ENCODE peak calls at places on chromosomes 13 and 19, in eight cellular contexts. T is AG08396; F is GDM1; J is substantia nigra; A is kidney glomerular epithelial cell; S is HFF-Myc; W is activated naive CD4-positive, alpha-beta T cell treated with Interleukin-2 at 50 U/mL for 16 hours; M is stimulated activated CD4-positive, alpha-beta T cell treated with anti-CD3 and anti-CD28 coated beads, Interleukin-1b, Interleukin-23, amount 100 ng/mL, for 1 hour. O is an unnamed sample.

GRCh38 chr19:52689804-52690394 is 44.9 kb downstream of the ZNF611 start:
- DNase-seq in M (no peak), S (no peak), T (no peak), W (peak), A (no peak), F (no peak), J (peak), O (peak)

GRCh38 chr19:15315101-15315500 is 17.2 kb downstream of the BRD4 start:
- DNase-seq in F (no peak), W (no peak), J (no peak), M (no peak), T (no peak), S (no peak), A (no peak), O (no peak)

GRCh38 chr13:46113596-46113995 is 8.8 kb upstream of the CPB2 start:
- DNase-seq in W (no peak), T (no peak), A (no peak), M (no peak), J (no peak), S (no peak), F (no peak), O (no peak)

GRCh38 chr19:40219721-40220276 is 1.6 kb upstream of the TTC9B start:
- DNase-seq in J (no peak), S (no peak), M (no peak), T (peak), W (no peak), A (peak), F (no peak), O (no peak)

GRCh38 chr19:16969127-16969526 is 57.5 kb downstream of the CPAMD8 start:
- DNase-seq in F (no peak), T (no peak), J (no peak), W (no peak), M (no peak), S (no peak), A (no peak), O (no peak)

GRCh38 chr13:46751811-46752635 is 44.9 kb downstream of the ESD start:
- DNase-seq in A (no peak), S (no peak), M (no peak), W (peak), F (peak), J (no peak), T (no peak), O (no peak)

GRCh38 chr13:76833465-76833864 is 52.7 kb downstream of the KCTD12 start:
- DNase-seq in A (no peak), T (no peak), S (no peak), F (no peak), J (no peak), M (no peak), W (no peak), O (no peak)

GRCh38 chr13:74191036-74191809 is 57.0 kb upstream of the KLF12 start:
- DNase-seq in W (peak), M (no peak), A (peak), T (no peak), F (no peak), S (no peak), J (no peak), O (no peak)

GRCh38 chr19:2788237-2788636 is 2.9 kb downstream of the THOP1 start:
- DNase-seq in T (no peak), S (no peak), A (no peak), M (no peak), W (no peak), J (no peak), F (no peak), O (no peak)

GRCh38 chr13:41012536-41012935 is 6.6 kb downstream of the ELF1 start:
- DNase-seq in J (no peak), M (no peak), A (no peak), S (no peak), W (no peak), T (no peak), F (no peak), O (no peak)

GRCh38 chr13:81224502-81224833 is 883.5 kb upstream of the SPRY2 start:
- DNase-seq in S (no peak), T (no peak), J (no peak), A (no peak), M (no peak), W (no peak), F (no peak), O (no peak)

GRCh38 chr19:51607920-51608562 is 22.2 kb downstream of the SIGLEC5 start:
- DNase-seq in T (peak), S (peak), W (peak), J (peak), M (no peak), F (peak), A (peak), O (peak)

GRCh38 chr13:47100214-47100853 is 203.5 kb upstream of the HTR2A start:
- DNase-seq in T (no peak), S (no peak), M (no peak), J (no peak), F (no peak), W (no peak), A (no peak), O (no peak)

GRCh38 chr19:35833972-35834371 is 18.3 kb downstream of the NPHS1 start:
- DNase-seq in A (no peak), M (no peak), W (no peak), S (no peak), F (no peak), T (no peak), J (no peak), O (no peak)

GRCh38 chr13:27170521-27171243 is 929 bp downstream of the USP12 start:
- DNase-seq in S (no peak), T (peak), W (peak), J (peak), M (no peak), A (no peak), F (peak), O (peak)

GRCh38 chr13:53324656-53325055 is 296.0 kb downstream of the OLFM4 start:
- DNase-seq in M (no peak), T (no peak), W (no peak), F (no peak), A (no peak), J (no peak), S (no peak), O (no peak)

GRCh38 chr19:16143399-16144215 is at the start of gene HSH2D:
- DNase-seq in M (peak), T (no peak), F (peak), A (no peak), W (peak), S (no peak), J (no peak), O (peak)

GRCh38 chr13:101283782-101284181 is 132.5 kb downstream of the NALCN start:
- DNase-seq in A (no peak), F (no peak), M (no peak), W (no peak), T (no peak), J (no peak), S (no peak), O (no peak)

GRCh38 chr13:110127986-110128511 is 178.9 kb downstream of the COL4A1 start:
- DNase-seq in W (no peak), F (no peak), A (no peak), T (no peak), M (no peak), S (no peak), J (no peak), O (no peak)

GRCh38 chr13:78609464-78610205 is 6.3 kb upstream of the POU4F1 start:
- DNase-seq in S (no peak), J (no peak), T (peak), W (no peak), A (no peak), M (no peak), F (no peak), O (no peak)

GRCh38 chr19:28296506-28296905 is 916.4 kb downstream of the UQCRFS1 start:
- DNase-seq in M (no peak), S (peak), J (no peak), F (no peak), A (no peak), T (no peak), W (no peak), O (no peak)

GRCh38 chr13:87361216-87361615 is 310.0 kb upstream of the SLITRK5 start:
- DNase-seq in W (no peak), T (no peak), S (no peak), J (no peak), A (no peak), F (no peak), M (no peak), O (no peak)

GRCh38 chr13:76754414-76754813 is 131.8 kb downstream of the KCTD12 start:
- DNase-seq in F (no peak), S (no peak), J (no peak), A (no peak), T (no peak), M (no peak), W (no peak), O (no peak)

GRCh38 chr19:58044886-58045285 is 11.1 kb downstream of the ZSCAN1 start:
- DNase-seq in S (no peak), W (no peak), T (no peak), M (no peak), A (no peak), J (no peak), F (no peak), O (no peak)

GRCh38 chr19:41302624-41303351 is 7.2 kb upstream of the CCDC97 start:
- DNase-seq in W (peak), J (no peak), S (no peak), A (no peak), M (no peak), T (no peak), F (no peak), O (peak)

GRCh38 chr13:108984251-108984920 is 355.0 kb downstream of the MYO16 start:
- DNase-seq in W (no peak), F (no peak), J (no peak), S (no peak), T (no peak), M (no peak), A (no peak), O (no peak)

GRCh38 chr13:40981949-40982348 is 37.2 kb downstream of the ELF1 start:
- DNase-seq in A (no peak), T (no peak), S (no peak), F (no peak), J (no peak), W (no peak), M (no peak), O (no peak)

GRCh38 chr13:40271511-40271910 is 394.9 kb downstream of the FOXO1 start:
- DNase-seq in M (no peak), A (no peak), S (no peak), T (no peak), J (no peak), F (peak), W (no peak), O (peak)

GRCh38 chr13:78636493-78636892 is 22.5 kb downstream of the OBI1 start:
- DNase-seq in W (no peak), T (no peak), F (no peak), S (no peak), M (no peak), A (no peak), J (no peak), O (no peak)

GRCh38 chr19:47230122-47230920 is 678 bp downstream of the BBC3 start:
- DNase-seq in W (peak), J (peak), M (peak), S (no peak), F (peak), A (no peak), T (peak), O (peak)

GRCh38 chr13:64369121-64369520 is 2861.0 kb downstream of the PCDH9 start:
- DNase-seq in T (no peak), F (no peak), W (no peak), M (no peak), S (no peak), J (no peak), A (no peak), O (no peak)

GRCh38 chr19:34556500-34556899 is 74.9 kb downstream of the WTIP start:
- DNase-seq in W (no peak), A (peak), S (peak), F (no peak), J (no peak), M (no peak), T (no peak), O (peak)

GRCh38 chr19:11200015-11200574 is 2.8 kb upstream of the KANK2 start:
- DNase-seq in W (no peak), J (no peak), M (no peak), S (no peak), F (no peak), A (no peak), T (no peak), O (no peak)

GRCh38 chr19:5585461-5586299 is 17.9 kb upstream of the TINCR start:
- DNase-seq in M (no peak), A (no peak), F (no peak), W (peak), J (peak), S (no peak), T (no peak), O (no peak)

GRCh38 chr13:45564108-45564507 is 51.4 kb downstream of the ERICH6B start:
- DNase-seq in A (peak), W (no peak), M (no peak), F (no peak), T (peak), S (peak), J (no peak), O (no peak)

GRCh38 chr19:17889609-17890214 is 18.0 kb downstream of the SLC5A5 start:
- DNase-seq in J (no peak), F (no peak), T (peak), M (no peak), S (no peak), A (peak), W (no peak), O (no peak)

GRCh38 chr13:114011226-114011625 is 37.4 kb upstream of the C13orf46 start:
- DNase-seq in W (no peak), S (no peak), A (no peak), J (no peak), T (no peak), M (no peak), F (no peak), O (no peak)

GRCh38 chr13:114002009-114002544 is 28.2 kb upstream of the C13orf46 start:
- DNase-seq in J (no peak), T (no peak), M (no peak), S (no peak), W (no peak), A (no peak), F (no peak), O (peak)